ENCODE peak calls at places on chromosomes 11 and 22, in eight cellular contexts. G, S, U, T, Z, L, V and X are unnamed samples.

GRCh38 chr11:78313181-78313788 is 104.3 kb downstream of the GAB2 start:
- DNase-seq in G (no peak), S (peak), U (no peak), T (no peak), Z (no peak), L (peak), V (no peak), X (peak)

GRCh38 chr11:38937709-38938108 is 2339.7 kb upstream of the RAG2 start:
- DNase-seq in G (no peak), S (no peak), U (no peak), T (no peak), Z (no peak), L (no peak), V (no peak), X (peak)

GRCh38 chr11:87463486-87464102 is 425.9 kb downstream of the TMEM135 start:
- DNase-seq in G (peak), S (peak), U (no peak), T (peak), Z (peak), L (no peak), V (peak), X (peak)

GRCh38 chr11:12108875-12109453 is 1.4 kb upstream of the MICAL2 start:
- DNase-seq in G (no peak), S (no peak), U (no peak), T (no peak), Z (no peak), L (no peak), V (no peak), X (no peak)

GRCh38 chr11:14248577-14248976 is 110.4 kb downstream of the RRAS2 start:
- DNase-seq in G (peak), S (peak), U (no peak), T (no peak), Z (no peak), L (no peak), V (no peak), X (no peak)

GRCh38 chr11:56968524-56968923 is 20.2 kb upstream of the OR5AK2 start:
- DNase-seq in G (no peak), S (no peak), U (no peak), T (no peak), Z (no peak), L (no peak), V (no peak), X (no peak)

GRCh38 chr11:76786053-76787014 is 3.2 kb downstream of the TSKU start:
- DNase-seq in G (no peak), S (no peak), U (no peak), T (no peak), Z (no peak), L (no peak), V (no peak), X (no peak)

GRCh38 chr11:105448703-105449079 is 161.2 kb upstream of the GRIA4 start:
- DNase-seq in G (no peak), S (no peak), U (no peak), T (no peak), Z (no peak), L (no peak), V (no peak), X (no peak)

GRCh38 chr22:21633481-21633880 is 921 bp downstream of the CCDC116 start:
- DNase-seq in G (no peak), S (no peak), U (no peak), T (no peak), Z (no peak), L (no peak), V (no peak), X (no peak)

GRCh38 chr11:130781906-130782305 is 134.4 kb downstream of the SNX19 start:
- DNase-seq in G (no peak), S (peak), U (no peak), T (no peak), Z (no peak), L (no peak), V (peak), X (no peak)